ENCODE peak calls at places on chromosomes 1 and 21, in nine cellular contexts. J is body of pancreas, A is uterus, T is GM23338, N is H1, K is adrenal gland, L is fibroblast of pulmonary artery, I is kidney epithelial cell, F is neural crest cell. U is an unnamed sample.

GRCh38 chr1:218760601-218761570 is 412.8 kb upstream of the LYPLAL1 start:
- DNase-seq in L (no peak), J (no peak), A (no peak), I (no peak), T (no peak), N (no peak), F (no peak), K (no peak), U (no peak)

GRCh38 chr1:225942574-225942973 is 1.6 kb upstream of the LEFTY2 start:
- DNase-seq in L (no peak), F (no peak), T (no peak), N (no peak), K (no peak), J (no peak), I (no peak), A (no peak), U (peak; percentile 88)

GRCh38 chr1:109091196-109092193 is 931 bp downstream of the TMEM167B start:
- DNase-seq in L (peak; percentile 60), J (no peak), N (no peak), F (no peak), I (no peak), A (no peak), T (peak; percentile 54), K (peak; percentile 44), U (peak; percentile 53)

GRCh38 chr1:234188454-234188792 is 184.8 kb upstream of the COA6 start:
- DNase-seq in J (no peak), A (no peak), L (no peak), K (no peak), F (peak; percentile 14), I (no peak), N (peak; percentile 64), T (peak; percentile 86), U (peak; percentile 15)

GRCh38 chr1:228228601-228229074 is 20.8 kb downstream of the OBSCN start:
- DNase-seq in I (peak; percentile 73), F (no peak), N (no peak), T (no peak), A (no peak), K (no peak), L (peak; percentile 36), J (no peak), U (no peak)

GRCh38 chr1:208985231-208985630 is 598.3 kb upstream of the CAMK1G start:
- DNase-seq in T (no peak), I (no peak), L (peak; percentile 44), N (no peak), K (no peak), A (no peak), J (peak; percentile 27), F (no peak), U (no peak)

GRCh38 chr1:53642215-53642555 is 96.8 kb downstream of the GLIS1 start:
- DNase-seq in K (no peak), F (no peak), N (no peak), A (no peak), I (no peak), L (no peak), J (no peak), T (no peak), U (no peak)

GRCh38 chr1:216532399-216532798 is 109.2 kb upstream of the USH2A start:
- DNase-seq in F (no peak), N (no peak), T (no peak), K (no peak), L (no peak), J (no peak), I (no peak), A (no peak), U (no peak)

GRCh38 chr1:15965228-15965767 is 10.6 kb downstream of the ZBTB17 start:
- DNase-seq in N (no peak), F (no peak), L (peak; percentile 91), T (no peak), K (no peak), A (no peak), J (no peak), I (no peak), U (peak; percentile 70)

GRCh38 chr1:231940116-231940515 is 313.5 kb downstream of the DISC1 start:
- DNase-seq in T (no peak), F (no peak), J (no peak), N (no peak), L (no peak), I (no peak), A (no peak), K (no peak), U (no peak)

GRCh38 chr21:36175771-36176565 is 19.3 kb downstream of the DOP1B start:
- DNase-seq in J (no peak), A (no peak), F (no peak), L (no peak), I (no peak), T (no peak), N (no peak), K (no peak), U (no peak)

DNA sequence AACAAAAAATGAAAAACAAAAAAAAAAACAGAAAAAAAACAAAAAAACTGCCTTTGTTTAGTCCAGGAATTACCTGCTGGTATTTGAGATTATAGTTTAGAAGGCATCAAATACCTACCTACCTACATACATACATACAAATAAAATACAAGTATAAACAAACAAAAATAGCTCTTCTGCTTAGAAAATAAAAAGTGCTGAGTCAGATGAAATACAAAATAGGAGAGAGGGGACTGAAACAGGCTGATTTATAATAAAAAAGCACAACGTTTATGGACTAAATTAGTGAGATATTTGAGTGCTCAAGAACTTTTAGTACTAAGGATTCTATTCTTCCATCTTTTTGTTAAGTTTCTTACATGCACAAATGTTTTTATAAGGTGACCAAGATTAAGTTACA is 980.8 kb downstream of the PLA2G4A start:
- DNase-seq in F (no peak), K (no peak), T (no peak), L (no peak), N (no peak), A (no peak), J (no peak), I (no peak), U (no peak)
- TF ChIP-seq CTCF in F (no peak), K (no peak), T (no peak), L (no peak), N (no peak), A (no peak), J (no peak), I (no peak), U (no peak)

DNA sequence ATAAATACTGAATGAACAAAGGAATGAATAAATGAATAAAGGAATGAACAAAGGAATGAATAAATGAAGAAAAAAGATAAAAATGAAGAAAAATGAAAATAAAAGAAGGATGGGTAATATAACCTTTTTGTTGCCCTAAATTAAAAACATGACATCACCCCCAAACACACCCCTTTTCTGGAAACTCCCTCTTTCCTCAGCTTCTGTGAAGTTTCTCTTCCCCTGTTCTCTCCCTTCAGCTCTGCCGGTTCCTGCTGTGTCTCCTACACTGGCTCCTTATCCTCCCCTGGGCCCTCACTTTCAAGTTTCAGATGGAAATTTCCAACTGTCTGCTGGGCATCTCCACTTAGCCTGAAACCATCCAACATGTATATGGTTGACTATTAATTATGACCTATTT is 37.9 kb downstream of the RAB3B start:
- DNase-seq in I (no peak), F (no peak), N (no peak), L (no peak), T (no peak), J (no peak), K (no peak), A (no peak), U (no peak)
- TF ChIP-seq CTCF in I (no peak), F (no peak), N (no peak), L (no peak), T (no peak), J (no peak), K (no peak), A (no peak), U (no peak)

GRCh38 chr1:17485280-17485679 is 45.8 kb upstream of the RCC2 start:
- DNase-seq in F (no peak), T (peak; percentile 77), N (peak; percentile 36), L (peak; percentile 41), K (peak; percentile 33), A (no peak), J (no peak), I (no peak), U (peak; percentile 20)
- TF ChIP-seq CTCF in F (peak; percentile 55), T (peak; percentile 94), N (peak; percentile 74), L (peak; percentile 50), K (peak; percentile 44), A (no peak), J (no peak), I (peak; percentile 50), U (peak; percentile 55)

DNA sequence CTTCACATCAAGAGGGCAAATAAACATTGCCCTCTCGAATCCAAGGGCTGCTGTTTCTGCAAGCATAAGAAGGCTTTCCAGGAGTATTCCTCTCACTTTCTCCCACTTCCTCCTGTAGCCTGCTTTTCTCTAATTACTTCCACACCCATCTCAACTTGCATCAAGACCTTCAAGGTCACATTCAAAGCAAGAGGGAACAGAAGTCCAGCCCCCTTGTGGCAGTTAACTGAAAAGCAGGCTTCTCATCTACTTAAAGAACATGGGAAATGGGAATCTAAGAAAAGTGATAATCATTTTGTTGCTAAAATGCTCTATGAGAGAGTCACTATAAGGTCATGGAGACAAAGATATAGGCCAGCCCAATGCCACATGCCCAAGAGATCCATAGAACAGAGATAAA is 874.4 kb downstream of the KCNT2 start:
- DNase-seq in I (no peak), N (peak; percentile 19), A (no peak), J (no peak), L (peak; percentile 13), K (no peak), T (peak; percentile 73), F (no peak), U (peak; percentile 41)
- TF ChIP-seq CTCF in I (peak; percentile 29), N (no peak), A (no peak), J (no peak), L (peak; percentile 36), K (no peak), T (peak; percentile 61), F (peak; percentile 56), U (peak; percentile 46)